ENCODE peak calls at places on chromosomes 7 and 10, in six cellular contexts. A is upper lobe of right lung, G is astrocyte, C is GM23338, H is psoas muscle, O is IMR-90. Q is an unnamed sample.

GRCh38 chr7:121744877-121745276 is 128.1 kb upstream of the PTPRZ1 start:
- DNase-seq in G (no peak), A (no peak), C (no peak), O (no peak), H (no peak), Q (no peak)

GRCh38 chr7:157910446-157910845 is 573.6 kb downstream of the DNAJB6 start:
- DNase-seq in O (no peak), C (no peak), G (no peak), H (no peak), A (no peak), Q (no peak)

GRCh38 chr7:25735674-25736242 is 416.2 kb upstream of the NFE2L3 start:
- DNase-seq in C (no peak), G (no peak), O (no peak), A (no peak), H (no peak), Q (no peak)

GRCh38 chr10:88702848-88703597 is 3.0 kb upstream of the LIPK start:
- DNase-seq in C (peak), O (peak), A (no peak), H (no peak), G (peak), Q (peak)

GRCh38 chr10:36452851-36453250 is 672.5 kb upstream of the ANKRD30A start:
- DNase-seq in G (no peak), O (no peak), C (no peak), A (no peak), H (no peak), Q (no peak)

GRCh38 chr7:98810166-98810802 is 59.5 kb downstream of the TMEM130 start:
- DNase-seq in G (peak), H (no peak), A (no peak), C (no peak), O (no peak), Q (no peak)

GRCh38 chr10:95706573-95706972 is 12.8 kb upstream of the TCTN3 start:
- DNase-seq in G (no peak), O (no peak), C (no peak), A (no peak), H (no peak), Q (no peak)

GRCh38 chr10:72445851-72446250 is 91.1 kb upstream of the DNAJB12 start:
- DNase-seq in C (no peak), G (no peak), A (no peak), H (no peak), O (no peak), Q (no peak)

GRCh38 chr10:7243873-7244272 is 167.0 kb downstream of the SFMBT2 start:
- DNase-seq in O (no peak), G (no peak), H (no peak), C (no peak), A (no peak), Q (no peak)

GRCh38 chr7:123657304-123657685 is 1.6 kb downstream of the LMOD2 start:
- DNase-seq in H (peak), C (no peak), O (no peak), A (no peak), G (no peak), Q (no peak)

GRCh38 chr7:66974986-66975590 is 20.3 kb downstream of the SBDS start:
- DNase-seq in G (no peak), O (no peak), A (no peak), C (peak), H (no peak), Q (no peak)

GRCh38 chr10:110312206-110312605 is 7.5 kb upstream of the SMNDC1 start:
- DNase-seq in C (no peak), H (no peak), O (no peak), G (no peak), A (no peak), Q (no peak)

GRCh38 chr7:111531993-111532392 is 30.3 kb downstream of the IMMP2L start:
- DNase-seq in A (no peak), G (no peak), O (no peak), C (no peak), H (no peak), Q (peak)

GRCh38 chr7:121027761-121028681 is 39.5 kb downstream of the CPED1 start:
- DNase-seq in O (peak), H (no peak), A (no peak), G (peak), C (peak), Q (no peak)

GRCh38 chr10:13630231-13630630 is 43.5 kb downstream of the PRPF18 start:
- DNase-seq in G (no peak), H (no peak), C (no peak), A (no peak), O (no peak), Q (no peak)

GRCh38 chr7:85102813-85103350 is 84.0 kb downstream of the SEMA3D start:
- DNase-seq in A (no peak), C (no peak), G (peak), O (peak), H (no peak), Q (peak)

GRCh38 chr7:33744293-33744692 is 161.0 kb upstream of the BMPER start:
- DNase-seq in G (no peak), A (no peak), O (peak), H (no peak), C (peak), Q (peak)

GRCh38 chr10:1368772-1369171 is 312.6 kb downstream of the WDR37 start:
- DNase-seq in O (no peak), G (no peak), H (no peak), A (no peak), C (peak), Q (peak)

GRCh38 chr10:89592539-89592938 is 52.5 kb downstream of the PANK1 start:
- DNase-seq in O (no peak), H (no peak), C (no peak), A (no peak), G (no peak), Q (no peak)

GRCh38 chr7:74187915-74188675 is 13.9 kb downstream of the EIF4H start:
- DNase-seq in C (no peak), O (peak), H (no peak), A (peak), G (no peak), Q (no peak)

GRCh38 chr7:132269718-132270117 is 306.6 kb downstream of the PLXNA4 start:
- DNase-seq in G (no peak), O (no peak), H (no peak), A (no peak), C (no peak), Q (no peak)

GRCh38 chr7:38070718-38071117 is 107.3 kb upstream of the STARD3NL start:
- DNase-seq in A (no peak), C (peak), O (peak), G (peak), H (no peak), Q (peak)

GRCh38 chr7:98548981-98549380 is 68.1 kb upstream of the NPTX2 start:
- DNase-seq in A (no peak), O (no peak), C (no peak), G (no peak), H (no peak), Q (no peak)

GRCh38 chr7:144862612-144863319 is 26.9 kb upstream of the TPK1 start:
- DNase-seq in H (no peak), G (no peak), O (no peak), A (no peak), C (no peak), Q (no peak)

GRCh38 chr7:144863320-144863647 is 27.4 kb upstream of the TPK1 start:
- DNase-seq in C (no peak), H (no peak), O (no peak), A (no peak), G (no peak), Q (no peak)

GRCh38 chr7:144853542-144853941 is 17.7 kb upstream of the TPK1 start:
- DNase-seq in C (no peak), O (no peak), G (no peak), H (no peak), A (no peak), Q (no peak)

GRCh38 chr7:144854839-144855424 is 19.1 kb upstream of the TPK1 start:
- DNase-seq in G (peak), O (no peak), C (peak), A (no peak), H (no peak), Q (peak)

GRCh38 chr7:144857463-144857862 is 21.6 kb upstream of the TPK1 start:
- DNase-seq in A (no peak), G (no peak), H (no peak), O (no peak), C (no peak), Q (no peak)
- H3K4me3 ChIP-seq in A (no peak), G (no peak), H (no peak), O (no peak), C (no peak), Q (no peak)

DNA sequence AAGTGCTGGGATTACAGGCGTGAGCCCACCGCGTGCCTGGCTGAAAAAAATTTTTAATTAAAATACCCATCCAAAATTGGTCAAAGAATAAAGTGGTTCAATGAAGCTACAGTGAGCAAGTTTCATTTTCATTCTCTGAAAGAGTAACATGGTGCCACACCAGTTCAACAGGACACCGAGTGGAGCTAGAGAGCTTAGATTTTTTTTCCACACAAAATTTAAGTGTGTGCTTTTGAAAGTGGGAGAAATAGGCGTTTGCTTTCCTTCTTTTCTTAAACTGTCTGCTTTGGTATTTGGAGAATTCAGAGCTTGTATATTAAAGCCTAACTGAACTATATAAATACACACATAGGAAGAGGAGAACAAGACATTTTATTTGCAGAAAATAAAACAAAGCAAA is 43.4 kb downstream of the BPGM start:
- DNase-seq in A (no peak), O (peak), H (no peak), G (peak), C (no peak), Q (peak)
- TF ChIP-seq CTCF in A (peak), O (peak), H (peak), G (peak), C (peak), Q (peak)

GRCh38 chr10:6145979-6146432 is 56.7 kb upstream of the PFKFB3 start:
- DNase-seq in A (no peak), G (no peak), C (no peak), H (no peak), O (no peak), Q (no peak)
- H3K4me3 ChIP-seq in A (peak), G (peak), C (peak), H (peak), O (peak), Q (peak)

DNA sequence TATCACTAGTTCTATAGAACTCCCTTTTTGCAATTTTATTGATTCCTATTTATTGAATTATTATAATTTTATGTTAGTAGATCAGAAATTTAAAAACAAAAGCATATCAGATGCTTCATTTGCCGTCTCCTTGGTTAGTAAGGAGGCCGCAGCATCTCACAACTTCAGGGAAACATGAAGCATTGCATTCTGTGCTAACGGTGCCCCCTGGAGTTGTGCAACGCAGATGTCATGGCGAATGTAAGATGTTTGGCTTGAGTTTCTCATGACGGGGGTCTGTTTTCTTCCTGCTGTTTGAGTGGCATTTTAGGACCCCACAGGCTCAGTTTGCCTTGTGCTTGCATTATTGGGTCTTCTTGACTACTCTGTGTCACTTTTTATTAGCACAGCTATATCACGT is 124.8 kb downstream of the CNNM2 start:
- DNase-seq in C (peak), A (no peak), H (no peak), O (no peak), G (no peak), Q (no peak)
- TF ChIP-seq CTCF in C (peak), A (no peak), H (no peak), O (no peak), G (no peak), Q (no peak)

Q was measured in choroid plexus epithelial cell.